ENCODE peak calls at places on chromosomes 11 and 22, in four cellular contexts. K, V, F and J are unnamed samples.

GRCh38 chr11:83836883-83837654 is 550.9 kb upstream of the CCDC90B start:
- DNase-seq in F (peak; percentile 5), K (peak; percentile 17), V (peak; percentile 65), J (peak; percentile 57)

GRCh38 chr11:78828582-78829520 is 254.2 kb upstream of the NARS2 start:
- DNase-seq in K (no peak), F (no peak), V (no peak), J (no peak)

GRCh38 chr11:117979481-117980211 is 6.5 kb upstream of the IL10RA start:
- DNase-seq in F (peak; percentile 82), V (no peak), K (no peak), J (no peak)

GRCh38 chr11:98536023-98536422 is 484.7 kb upstream of the CNTN5 start:
- DNase-seq in F (no peak), V (no peak), K (no peak), J (no peak)

GRCh38 chr11:105429421-105429965 is 180.4 kb upstream of the GRIA4 start:
- DNase-seq in F (no peak), V (no peak), K (no peak), J (no peak)

GRCh38 chr22:29949872-29950271 is 66.9 kb downstream of the MTMR3 start:
- DNase-seq in V (no peak), K (no peak), F (no peak), J (no peak)

GRCh38 chr11:135069043-135069442 is 657.0 kb upstream of the B3GAT1 start:
- DNase-seq in K (no peak), V (no peak), F (no peak), J (no peak)

GRCh38 chr11:120186799-120187591 is 23.8 kb upstream of the OAF start:
- DNase-seq in K (no peak), V (peak; percentile 50), F (peak; percentile 50), J (no peak)

GRCh38 chr11:77705877-77706579 is 68.4 kb upstream of the CLNS1A start:
- DNase-seq in V (no peak), F (no peak), K (no peak), J (no peak)

GRCh38 chr22:31692186-31692886 is 30.3 kb upstream of the PISD start:
- DNase-seq in K (no peak), V (no peak), F (no peak), J (no peak)

GRCh38 chr11:68018730-68019190 is 8.6 kb downstream of the ALDH3B1 start:
- DNase-seq in F (no peak), K (no peak), V (no peak), J (no peak)

GRCh38 chr11:8838248-8838647 is 72.7 kb upstream of the AKIP1 start:
- DNase-seq in K (no peak), F (no peak), V (no peak), J (no peak)

GRCh38 chr11:76781046-76781801 is 1.9 kb upstream of the TSKU start:
- DNase-seq in V (peak; percentile 89), K (no peak), F (no peak), J (no peak)

GRCh38 chr11:17273668-17274321 is 2.7 kb upstream of the NUCB2 start:
- DNase-seq in K (no peak), V (no peak), F (no peak), J (no peak)

GRCh38 chr11:132561937-132562336 is 970.4 kb downstream of the OPCML start:
- DNase-seq in F (no peak), K (no peak), V (no peak), J (no peak)

GRCh38 chr11:113681711-113682410 is 24.2 kb downstream of the TMPRSS5 start:
- DNase-seq in F (no peak), K (no peak), V (no peak), J (no peak)

GRCh38 chr11:27848423-27848822 is 148.2 kb upstream of the BDNF start:
- DNase-seq in K (no peak), F (no peak), V (no peak), J (no peak)

GRCh38 chr11:11608783-11609232 is 13.0 kb downstream of the GALNT18 start:
- DNase-seq in F (no peak), K (no peak), V (no peak), J (no peak)

GRCh38 chr11:117378966-117379865 is 51.6 kb downstream of the CEP164 start:
- DNase-seq in F (no peak), V (no peak), K (no peak), J (no peak)

GRCh38 chr11:61545921-61546320 is 35.0 kb downstream of the SYT7 start:
- DNase-seq in F (no peak), V (no peak), K (no peak), J (no peak)

GRCh38 chr11:13140873-13141655 is 131.9 kb downstream of the RASSF10 start:
- DNase-seq in K (no peak), V (peak; percentile 48), F (no peak), J (no peak)

GRCh38 chr22:39267966-39268365 is 23.2 kb upstream of the PDGFB start:
- DNase-seq in V (no peak), F (no peak), K (no peak), J (no peak)

GRCh38 chr11:61791737-61792309 is 576 bp downstream of the TMEM258 start:
- DNase-seq in F (no peak), K (no peak), V (peak; percentile 83), J (peak; percentile 40)

GRCh38 chr11:43580735-43581369 is 99.7 kb upstream of the HSD17B12 start:
- DNase-seq in K (no peak), F (no peak), V (no peak), J (no peak)

GRCh38 chr11:79206951-79207350 is 233.9 kb downstream of the TENM4 start:
- DNase-seq in F (no peak), K (no peak), V (no peak), J (no peak)

GRCh38 chr11:100776212-100776896 is 89.3 kb downstream of the ARHGAP42 start:
- DNase-seq in K (no peak), V (peak; percentile 74), F (no peak), J (no peak)

GRCh38 chr22:46691571-46691970 is 46.5 kb downstream of the CERK start:
- DNase-seq in V (no peak), F (no peak), K (no peak), J (no peak)

GRCh38 chr22:50252081-50253045 is 1.3 kb upstream of the HDAC10 start:
- DNase-seq in V (peak; percentile 39), K (no peak), F (no peak), J (no peak)

GRCh38 chr11:23644443-23644842 is 784.2 kb upstream of the CCDC179 start:
- DNase-seq in F (no peak), K (no peak), V (no peak), J (no peak)

GRCh38 chr11:113690619-113691569 is 15.2 kb downstream of the TMPRSS5 start:
- DNase-seq in K (peak; percentile 17), F (no peak), V (peak; percentile 13), J (no peak)

GRCh38 chr11:88521354-88522310 is 184.1 kb upstream of the CTSC start:
- DNase-seq in K (no peak), V (no peak), F (no peak), J (no peak)
- TF ChIP-seq SUZ12 in K (no peak), V (no peak), F (no peak), J (no peak)

DNA sequence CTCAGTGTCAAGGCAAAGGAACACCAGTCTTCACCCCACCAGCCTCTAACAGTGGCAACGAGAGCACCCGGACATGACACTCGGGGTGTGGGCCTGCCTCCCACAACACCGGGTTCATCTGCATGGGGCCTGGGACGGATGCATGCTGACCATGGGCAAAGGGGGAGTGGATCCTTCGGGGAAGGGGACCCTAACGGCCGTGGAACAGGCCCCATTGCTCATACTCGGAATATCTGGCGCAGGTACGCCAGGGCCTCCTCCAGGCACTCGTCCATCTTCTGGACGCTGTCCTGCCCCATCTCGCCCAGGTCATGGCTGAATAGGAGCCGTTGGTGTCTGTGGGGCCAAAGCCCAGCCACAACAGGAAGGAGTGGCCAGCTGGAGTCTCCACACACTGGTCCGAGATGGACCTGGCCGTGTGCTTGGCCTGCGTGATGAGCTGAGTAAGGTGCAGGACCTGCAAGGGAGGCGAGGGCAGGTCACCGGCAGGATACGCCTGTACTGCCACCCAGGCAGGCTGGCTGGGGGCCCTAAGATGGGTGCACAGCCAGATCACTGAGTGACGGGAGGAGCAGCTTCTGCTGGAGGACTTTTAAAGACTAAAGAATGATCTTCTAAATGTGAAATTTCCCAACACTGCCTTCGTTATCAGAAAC is 96.8 kb downstream of the MED15 start:
- DNase-seq in F (no peak), V (no peak), K (no peak), J (no peak)
- H3K9ac ChIP-seq in F (no peak overlapping the region), V (no peak overlapping the region), K (no peak overlapping the region), J (no peak overlapping the region)

GRCh38 chr11:33949201-33949913 is 57.5 kb upstream of the LMO2 start:
- DNase-seq in V (no peak), K (no peak), F (no peak), J (no peak)
- TF ChIP-seq SUZ12 in V (no peak), K (no peak), F (no peak), J (no peak)

GRCh38 chr11:95229199-95230053 is 1.6 kb downstream of the SESN3 start:
- DNase-seq in V (no peak), K (no peak), F (no peak), J (no peak)
- H3K9ac ChIP-seq in V (no peak overlapping the region), K (peak overlapping the region; percentile 54), F (no peak overlapping the region), J (peak overlapping the region; percentile 87)

GRCh38 chr11:103714246-103714645 is 322.2 kb upstream of the DDI1 start:
- DNase-seq in V (no peak), F (no peak), K (no peak), J (no peak)
- TF ChIP-seq SUZ12 in V (no peak), F (no peak), K (no peak), J (no peak)

DNA sequence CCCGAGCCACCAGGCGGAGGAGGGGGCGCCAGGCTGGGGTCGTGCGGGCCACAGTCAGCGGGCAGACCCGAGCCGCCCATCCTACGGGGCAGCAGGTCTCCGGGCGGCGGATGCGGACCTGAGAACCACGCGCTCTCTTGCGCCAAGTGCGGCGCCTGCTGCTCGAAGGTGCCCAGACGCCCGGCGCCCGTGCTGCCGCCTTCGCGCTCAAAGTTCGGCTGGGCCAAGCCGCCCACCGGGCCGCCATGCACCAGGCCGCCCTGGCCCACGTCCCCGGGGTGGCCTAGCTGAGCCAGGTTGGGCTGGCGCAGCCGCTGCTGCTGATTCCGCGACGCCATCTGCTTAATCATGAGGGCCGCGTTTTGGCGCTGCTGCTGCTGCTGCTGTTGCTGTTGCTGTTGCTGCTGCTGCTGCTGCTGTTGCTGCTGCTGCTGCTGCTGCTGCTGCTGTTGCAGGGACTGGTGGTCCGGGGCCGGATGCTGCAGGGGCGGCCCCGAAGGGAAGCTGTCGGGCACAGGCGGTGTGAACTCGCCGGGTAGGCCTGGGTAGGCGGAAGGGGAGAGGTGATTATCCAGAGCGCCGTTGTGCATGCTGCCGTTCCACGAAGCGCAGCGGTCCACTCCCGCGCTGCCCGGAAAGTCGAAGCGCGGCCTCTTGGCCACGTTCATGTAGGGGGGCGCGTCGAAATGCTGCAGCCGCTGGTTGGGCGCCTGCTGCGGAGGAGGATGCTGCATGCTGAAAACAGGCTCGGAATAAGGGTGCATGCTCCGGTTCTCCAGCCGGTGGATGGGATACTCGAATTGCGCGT is 2.8 kb downstream of the MN1 start:
- DNase-seq in K (no peak), F (no peak), V (no peak), J (no peak)
- H3K9ac ChIP-seq in K (no peak overlapping the region), F (no peak overlapping the region), V (no peak overlapping the region), J (no peak overlapping the region)